ENCODE peak calls at places on chromosomes 6 and 20, in seven cellular contexts. G is ascending aorta; H is CD4-positive, alpha-beta T cell; T is BJ; J is kidney epithelial cell; R is adrenal gland; E is MM.1S. D is an unnamed sample.

GRCh38 chr6:84052204-84052882 is 18.8 kb downstream of the MRAP2 start:
- DNase-seq in T (no peak), E (no peak), R (peak; percentile 24), G (peak; percentile 40), J (no peak), H (no peak), D (no peak)

GRCh38 chr20:62581308-62581707 is 61.0 kb upstream of the SLCO4A1 start:
- DNase-seq in E (no peak), G (no peak), R (no peak), J (no peak), H (no peak), T (no peak), D (no peak)

GRCh38 chr6:145345094-145345493 is 390.2 kb downstream of the EPM2A start:
- DNase-seq in J (no peak), E (no peak), H (no peak), R (no peak), T (no peak), G (no peak), D (no peak)

GRCh38 chr6:145814035-145814500 is 527 bp downstream of the FBXO30 start:
- DNase-seq in H (no peak), G (no peak), J (no peak), T (no peak), E (peak; percentile 16), R (peak; percentile 28), D (no peak)

GRCh38 chr6:10219510-10219909 is 195.4 kb downstream of the TFAP2A start:
- DNase-seq in T (no peak), J (no peak), G (no peak), R (no peak), H (no peak), E (no peak), D (no peak)

GRCh38 chr6:41600499-41601247 is 37.6 kb upstream of the MDFI start:
- DNase-seq in J (no peak), G (no peak), T (no peak), R (no peak), H (no peak), E (no peak), D (no peak)

GRCh38 chr20:38021373-38021772 is 11.9 kb downstream of the TTI1 start:
- DNase-seq in R (no peak), G (no peak), H (no peak), J (no peak), E (no peak), T (no peak), D (no peak)

GRCh38 chr20:34988176-34988540 is 32.5 kb downstream of the MYH7B start:
- DNase-seq in T (no peak), J (no peak), E (no peak), R (no peak), H (no peak), G (no peak), D (no peak)

GRCh38 chr20:63123326-63123725 is 92.6 kb downstream of the YTHDF1 start:
- DNase-seq in T (no peak), G (no peak), R (peak; percentile 3), E (no peak), J (no peak), H (no peak), D (no peak)

GRCh38 chr6:119147101-119148053 is 68.9 kb upstream of the FAM184A start:
- DNase-seq in J (peak; percentile 95), E (peak; percentile 89), T (peak; percentile 80), R (peak; percentile 85), G (no peak), H (no peak), D (peak; percentile 63)

GRCh38 chr6:32402812-32403211 is 4.2 kb downstream of the BTNL2 start:
- DNase-seq in E (no peak), H (no peak), R (no peak), J (no peak), T (no peak), G (no peak), D (no peak)

GRCh38 chr6:77816766-77817270 is 164.0 kb downstream of the MEI4 start:
- DNase-seq in J (no peak), R (no peak), H (no peak), G (no peak), T (no peak), E (no peak), D (no peak)

DNA sequence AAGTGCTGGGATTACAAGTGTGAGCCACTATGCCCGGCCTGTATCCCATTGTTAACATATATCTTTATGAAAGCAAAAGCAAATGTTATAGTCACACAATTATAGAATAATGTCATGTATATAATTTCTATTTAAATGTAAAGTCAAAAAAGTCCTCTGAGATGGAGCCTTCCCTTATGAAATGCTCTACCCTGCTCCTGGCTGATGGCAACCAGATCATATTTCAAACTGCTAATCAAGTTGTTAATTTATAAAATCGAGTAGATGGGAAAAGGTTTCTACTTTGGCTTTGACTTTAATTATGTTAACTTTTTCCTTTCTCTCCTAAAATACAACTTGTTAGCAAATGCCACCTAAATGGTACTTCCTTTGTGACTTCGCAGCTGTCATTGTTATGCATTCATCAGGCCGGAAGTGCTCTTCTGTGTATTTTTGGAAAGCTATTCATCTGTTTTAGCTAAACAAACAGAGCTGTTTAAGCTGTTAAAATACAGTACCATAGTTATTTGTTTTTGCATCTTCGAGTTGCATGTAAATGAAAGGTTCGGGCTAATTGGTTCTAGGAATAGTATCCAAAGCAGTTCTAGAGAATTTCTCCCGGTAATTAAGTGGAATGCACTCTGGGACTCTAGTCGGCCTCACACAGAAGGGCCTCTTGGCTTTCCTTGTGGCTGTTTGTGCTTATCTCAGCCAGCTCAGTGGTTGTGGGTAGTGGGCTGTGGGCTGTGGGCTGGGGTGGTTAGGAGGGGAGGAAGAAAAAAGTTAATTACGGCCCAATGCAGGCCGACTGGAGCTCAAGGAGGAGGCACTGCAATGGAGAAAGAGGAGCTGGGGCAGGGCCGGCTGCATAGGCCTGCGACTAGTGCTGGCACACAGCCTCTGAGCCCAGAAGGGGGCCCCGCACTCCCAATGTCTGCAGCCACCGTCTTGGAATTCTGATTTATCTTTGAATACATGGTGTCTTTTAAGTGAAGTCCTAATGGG is 34.8 kb downstream of the SLC35D3 start:
- DNase-seq in E (peak; percentile 15), G (no peak), R (no peak), H (no peak), T (no peak), J (no peak), D (no peak)
- TF ChIP-seq CTCF in E (no peak), G (no peak), R (no peak), H (no peak), T (no peak), J (no peak), D (no peak)

DNA sequence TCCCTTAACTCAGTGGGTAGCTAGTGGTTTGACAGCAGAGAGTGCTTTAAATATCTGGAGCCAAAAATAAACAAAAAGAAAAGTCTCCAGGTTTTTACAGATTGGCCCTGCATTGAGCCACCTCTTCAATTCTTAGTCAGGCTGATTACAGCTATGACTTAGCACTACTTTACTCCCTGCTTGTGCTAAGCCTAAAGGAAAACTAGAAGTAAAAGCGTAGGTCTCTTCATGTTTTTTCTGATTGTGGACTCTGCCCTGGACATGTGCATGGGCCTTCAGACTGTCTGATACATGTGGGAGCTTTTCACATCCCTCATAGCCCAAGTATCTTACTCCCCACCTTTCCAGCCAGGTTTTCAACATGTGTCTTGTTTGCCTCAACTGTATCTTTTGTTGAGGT is 33.3 kb downstream of the KPNA5 start:
- DNase-seq in E (no peak), R (no peak), T (no peak), J (no peak), G (no peak), H (no peak), D (no peak)
- TF ChIP-seq CTCF in E (no peak), R (no peak), T (no peak), J (no peak), G (no peak), H (no peak), D (no peak)

DNA sequence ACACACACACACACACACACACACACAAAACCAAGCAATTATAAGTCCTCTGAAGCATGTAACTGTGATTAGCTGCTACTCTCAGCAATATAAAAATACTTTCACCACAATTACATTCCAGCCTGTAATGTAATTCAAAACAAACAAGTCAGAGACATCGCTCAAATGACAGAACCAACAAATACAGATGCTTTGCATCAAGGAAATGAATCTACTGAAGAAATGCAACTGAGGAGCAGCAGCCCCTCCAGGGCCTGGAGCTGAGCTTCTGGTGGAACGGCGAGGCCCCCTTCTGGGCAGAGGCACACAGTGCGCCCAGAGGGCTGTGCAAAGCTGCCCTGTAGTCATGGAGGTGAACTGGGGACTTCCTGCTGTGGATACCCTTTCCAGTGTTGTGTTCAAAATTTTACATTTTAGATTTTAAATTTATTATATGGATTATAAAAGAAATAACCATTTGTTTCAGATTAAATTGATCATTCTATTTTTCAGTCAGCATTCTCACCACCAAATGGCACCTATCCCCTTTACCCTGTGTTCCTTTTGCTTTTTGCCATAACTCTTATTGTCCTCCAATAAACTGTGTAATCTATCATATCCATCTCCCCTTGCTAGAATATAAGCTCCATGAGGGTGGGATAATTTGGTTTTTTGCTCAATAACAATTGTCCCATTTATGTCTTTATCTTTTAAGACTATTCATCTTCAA is 23.2 kb downstream of the ADAT2 start:
- DNase-seq in E (peak; percentile 30), T (peak; percentile 66), G (no peak), H (peak; percentile 61), J (no peak), R (peak; percentile 56), D (peak; percentile 68)
- TF ChIP-seq CTCF in E (peak; percentile 51), T (peak; percentile 100), G (peak; percentile 96), H (peak; percentile 88), J (peak; percentile 99), R (peak; percentile 75), D (peak; percentile 91)

DNA sequence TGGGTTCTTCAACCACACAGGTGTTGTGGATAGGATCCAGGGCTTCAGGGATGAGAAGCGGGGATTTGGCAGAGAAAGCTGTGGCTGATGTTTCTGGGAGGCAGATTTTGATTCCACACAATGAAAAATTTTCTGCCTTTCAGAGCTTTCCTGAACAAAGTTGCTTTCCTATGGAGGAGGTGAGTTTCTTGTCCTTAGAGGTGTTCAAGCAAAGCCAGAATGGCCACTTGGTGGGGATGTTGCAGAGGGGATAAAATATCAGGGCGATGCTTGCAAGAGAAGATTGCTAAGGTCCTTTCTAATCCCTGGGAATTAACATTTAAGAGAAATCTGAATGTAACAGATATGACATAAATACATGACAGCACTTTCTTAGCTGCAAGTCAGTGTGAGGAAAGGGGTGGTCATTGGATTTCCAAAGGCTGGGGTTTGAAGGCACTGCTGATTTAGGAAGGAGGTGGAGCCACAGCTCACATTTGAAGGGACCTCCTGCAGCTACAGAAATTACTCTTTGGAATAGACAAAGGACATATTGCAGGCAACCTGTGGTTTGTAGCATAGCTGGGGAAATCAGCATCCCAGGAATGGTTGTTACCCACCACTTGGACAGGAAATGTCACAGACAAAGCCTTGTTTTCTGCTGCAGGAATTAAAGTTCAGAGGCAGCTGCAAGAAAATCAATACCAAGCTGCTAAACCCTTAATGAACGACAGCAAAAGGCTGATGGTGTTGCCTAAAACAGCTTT is 271.1 kb upstream of the CHD6 start:
- DNase-seq in H (no peak), J (no peak), R (no peak), T (no peak), E (no peak), G (no peak), D (no peak)
- TF ChIP-seq CTCF in H (no peak), J (no peak), R (no peak), T (no peak), E (peak; percentile 43), G (no peak), D (no peak)

DNA sequence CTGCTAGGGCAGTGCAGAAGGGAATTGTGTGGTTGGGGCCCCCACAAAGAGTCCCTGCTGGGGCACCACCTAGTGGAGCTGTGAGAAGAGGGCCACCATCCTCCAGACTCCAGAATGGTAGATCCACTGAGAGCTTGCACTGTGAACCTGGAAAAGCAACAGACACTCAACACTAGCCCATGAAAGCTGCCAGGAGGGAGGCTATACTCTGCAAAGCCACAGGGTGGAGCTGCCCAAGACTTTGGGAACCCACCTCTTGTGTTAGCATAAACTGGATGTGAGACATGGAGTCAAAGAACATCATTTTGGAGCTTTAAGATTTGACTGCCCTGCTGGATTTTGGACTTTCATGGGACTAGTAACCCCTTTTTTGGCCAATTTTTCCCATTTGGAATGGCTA is 328.4 kb upstream of the KHDRBS2 start:
- DNase-seq in T (no peak), H (no peak), G (no peak), R (no peak), J (no peak), E (no peak), D (no peak)
- TF ChIP-seq CTCF in T (no peak), H (no peak), G (no peak), R (no peak), J (no peak), E (no peak), D (no peak)

D was measured in GM20000.